ENCODE peak calls at places on chromosomes 4 and X, in ten cellular contexts. I, V, C, W, H, Q, A, O, R and U are unnamed samples. For H3K4me1, the result is how much of the 10 kb centered on the place peaks cover.

GRCh38 chrX:17725176-17725575 is 12.1 kb upstream of the SCML1 start:
- DNase-seq in I (no peak), V (no peak), C (no peak), W (no peak), H (no peak), Q (no peak), A (no peak), O (no peak), R (no peak), U (no peak)

GRCh38 chrX:8126092-8126491 is 45.0 kb downstream of the VCX2 start:
- DNase-seq in I (no peak), V (no peak), C (no peak), W (no peak), H (no peak), Q (no peak), A (no peak), O (no peak), R (no peak), U (no peak)

GRCh38 chr4:147122697-147123472 is 177.2 kb upstream of the TTC29 start:
- DNase-seq in I (no peak), V (no peak), C (peak), W (no peak), H (no peak), Q (no peak), A (no peak), O (no peak), R (no peak), U (no peak)

GRCh38 chr4:8761824-8762205 is 109.8 kb downstream of the HMX1 start:
- DNase-seq in I (no peak), V (no peak), C (no peak), W (peak), H (peak), Q (peak), A (no peak), O (no peak), R (no peak), U (no peak)

GRCh38 chr4:124777007-124777406 is 64.5 kb upstream of the ANKRD50 start:
- DNase-seq in I (no peak), V (no peak), C (no peak), W (no peak), H (no peak), Q (no peak), A (no peak), O (no peak), R (no peak), U (no peak)

GRCh38 chr4:14783011-14783877 is 219.0 kb upstream of the CPEB2 start:
- DNase-seq in I (no peak), V (no peak), C (peak), W (no peak), H (no peak), Q (no peak), A (peak), O (no peak), R (no peak), U (no peak)

GRCh38 chr4:82801910-82802521 is 3.4 kb upstream of the SCD5 start:
- DNase-seq in I (no peak), V (no peak), C (peak), W (no peak), H (no peak), Q (no peak), A (peak), O (no peak), R (no peak), U (peak)

GRCh38 chr4:23237771-23238170 is 545.0 kb downstream of the GBA3 start:
- DNase-seq in I (peak), V (no peak), C (no peak), W (no peak), H (peak), Q (no peak), A (no peak), O (no peak), R (no peak), U (no peak)

DNA sequence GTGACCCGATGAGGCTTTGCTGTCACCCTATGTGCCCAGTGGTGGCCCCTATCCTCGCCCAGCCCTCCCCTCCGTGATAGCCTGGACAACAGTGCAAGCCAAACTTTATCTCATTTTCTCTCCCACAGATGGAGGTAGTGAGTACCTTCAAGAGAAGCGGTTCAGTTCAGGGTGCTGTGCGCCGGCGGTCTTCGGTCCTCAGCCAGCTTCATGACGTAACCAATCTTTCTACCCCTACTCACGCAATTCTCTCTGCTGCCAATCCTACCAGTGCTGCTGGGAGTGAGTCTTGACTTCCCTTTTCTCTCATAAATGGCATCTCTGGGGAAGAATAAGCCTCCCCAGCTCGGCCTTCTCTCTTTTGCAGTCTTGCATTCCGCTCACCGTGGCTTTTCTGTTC is 29.5 kb downstream of the CCNQ start:
- DNase-seq in I (no peak), V (no peak), C (no peak), W (no peak), H (no peak), Q (no peak), A (no peak), O (no peak), R (no peak), U (no peak)
- H3K4me1 ChIP-seq in I (under half), V (under half), C (under half), W (under half), H (under half), Q (under half), A (under half), O (under half), R (under half), U (under half)

GRCh38 chr4:2796261-2797187 is 3.6 kb downstream of the SH3BP2 start:
- DNase-seq in I (peak), V (no peak), C (peak), W (peak), H (peak), Q (peak), A (peak), O (no peak), R (peak), U (peak)
- H3K4me1 ChIP-seq in I (under half), V (half or more), C (under half), W (half or more), H (half or more), Q (half or more), A (under half), O (half or more), R (half or more), U (under half)

GRCh38 chr4:128444544-128445302 is 157.1 kb upstream of the PGRMC2 start:
- DNase-seq in I (no peak), V (no peak), C (no peak), W (no peak), H (no peak), Q (no peak), A (no peak), O (no peak), R (no peak), U (no peak)
- H3K4me1 ChIP-seq in I (under half), V (under half), C (under half), W (under half), H (under half), Q (under half), A (under half), O (under half), R (under half), U (under half)

DNA sequence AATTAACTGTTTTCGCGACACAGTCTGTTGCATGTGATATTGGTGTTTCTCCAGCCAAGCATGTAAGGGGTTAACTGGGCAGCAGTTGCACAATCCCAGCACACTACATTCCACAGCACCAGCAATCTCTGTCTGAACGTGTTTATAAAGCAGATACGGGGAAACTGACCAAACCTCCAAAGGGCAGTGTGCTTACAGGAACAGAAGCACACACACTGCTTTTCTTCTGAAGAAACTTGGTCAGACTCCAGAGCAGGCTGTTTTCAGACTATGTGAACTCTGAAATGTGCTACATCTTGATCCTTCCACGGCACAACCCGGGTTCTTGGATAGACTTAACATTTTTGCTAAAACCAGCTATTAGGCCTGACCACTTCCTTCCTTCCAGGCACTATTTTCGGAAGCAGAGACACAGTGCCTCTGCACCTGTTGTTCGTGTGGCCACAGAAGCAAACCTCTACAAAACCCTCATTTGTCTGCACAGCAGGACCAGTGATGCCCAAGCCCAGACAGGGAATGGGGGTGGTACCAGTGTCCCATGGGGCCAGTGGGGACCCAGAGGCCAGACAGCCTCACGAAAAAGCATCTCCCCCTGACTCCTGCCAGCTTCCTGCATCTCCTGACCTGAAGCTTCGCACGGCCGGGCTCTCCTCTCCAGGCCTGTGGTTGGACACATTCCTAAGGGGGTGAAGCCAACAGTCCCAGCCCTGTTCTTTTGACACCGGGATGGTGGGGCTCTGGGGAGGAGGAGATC is 90.1 kb downstream of the IRF2 start:
- DNase-seq in I (no peak), V (no peak), C (peak), W (no peak), H (peak), Q (no peak), A (peak), O (peak), R (peak), U (peak)
- H3K4me1 ChIP-seq in I (half or more), V (under half), C (under half), W (under half), H (under half), Q (under half), A (under half), O (under half), R (half or more), U (under half)

GRCh38 chr4:7656244-7656800 is 221.6 kb upstream of the PSAPL1 start:
- DNase-seq in I (no peak), V (no peak), C (no peak), W (no peak), H (no peak), Q (no peak), A (no peak), O (no peak), R (no peak), U (no peak)
- H3K4me1 ChIP-seq in I (under half), V (under half), C (under half), W (under half), H (under half), Q (under half), A (under half), O (under half), R (under half), U (under half)

DNA sequence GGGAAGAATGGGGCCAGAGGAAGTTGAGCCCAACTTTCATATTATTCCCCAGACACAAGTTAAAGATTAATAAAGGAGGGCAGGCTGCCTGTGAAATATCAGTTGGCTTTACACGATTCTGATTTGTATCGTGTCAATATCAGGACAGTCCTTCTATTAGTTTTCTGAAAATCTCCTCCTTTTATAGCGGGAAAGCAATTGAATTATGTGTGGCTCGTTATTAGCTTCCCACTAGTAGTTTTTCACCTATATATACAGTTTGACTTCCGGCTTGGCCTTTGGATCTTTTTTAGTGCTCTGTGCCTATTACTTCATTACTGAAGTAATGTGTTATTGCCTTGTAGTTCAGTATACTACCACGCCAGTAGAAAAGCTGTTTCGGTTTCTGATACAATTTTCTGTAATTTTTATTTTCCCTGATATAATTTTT is 1.8 kb downstream of the PDLIM5 start:
- DNase-seq in I (no peak), V (no peak), C (peak), W (no peak), H (no peak), Q (no peak), A (no peak), O (no peak), R (no peak), U (peak)
- H3K4me1 ChIP-seq in I (under half), V (under half), C (under half), W (under half), H (under half), Q (under half), A (under half), O (under half), R (under half), U (under half)

GRCh38 chrX:10755477-10756334 is 135.3 kb upstream of the MID1 start:
- DNase-seq in I (no peak), V (no peak), C (peak), W (no peak), H (peak), Q (no peak), A (no peak), O (no peak), R (no peak), U (no peak)
- H3K4me1 ChIP-seq in I (under half), V (under half), C (under half), W (under half), H (under half), Q (under half), A (under half), O (under half), R (under half), U (under half)

GRCh38 chrX:46645614-46646013 is 72.0 kb downstream of the CHST7 start:
- DNase-seq in I (no peak), V (no peak), C (no peak), W (no peak), H (no peak), Q (no peak), A (no peak), O (no peak), R (no peak), U (no peak)
- H3K4me1 ChIP-seq in I (under half), V (under half), C (under half), W (under half), H (under half), Q (under half), A (under half), O (under half), R (under half), U (under half)

GRCh38 chr4:41142946-41143720 is 71.2 kb downstream of the APBB2 start:
- DNase-seq in I (peak), V (no peak), C (peak), W (peak), H (peak), Q (no peak), A (peak), O (no peak), R (peak), U (no peak)

GRCh38 chr4:41142356-41142755 is 72.0 kb downstream of the APBB2 start:
- DNase-seq in I (no peak), V (no peak), C (no peak), W (peak), H (no peak), Q (no peak), A (no peak), O (no peak), R (no peak), U (no peak)

GRCh38 chr4:41145571-41146078 is 68.7 kb downstream of the APBB2 start:
- DNase-seq in I (no peak), V (no peak), C (peak), W (no peak), H (no peak), Q (no peak), A (peak), O (no peak), R (no peak), U (peak)

GRCh38 chr4:41144812-41145211 is 69.5 kb downstream of the APBB2 start:
- DNase-seq in I (no peak), V (no peak), C (no peak), W (no peak), H (no peak), Q (no peak), A (peak), O (no peak), R (no peak), U (no peak)

DNA sequence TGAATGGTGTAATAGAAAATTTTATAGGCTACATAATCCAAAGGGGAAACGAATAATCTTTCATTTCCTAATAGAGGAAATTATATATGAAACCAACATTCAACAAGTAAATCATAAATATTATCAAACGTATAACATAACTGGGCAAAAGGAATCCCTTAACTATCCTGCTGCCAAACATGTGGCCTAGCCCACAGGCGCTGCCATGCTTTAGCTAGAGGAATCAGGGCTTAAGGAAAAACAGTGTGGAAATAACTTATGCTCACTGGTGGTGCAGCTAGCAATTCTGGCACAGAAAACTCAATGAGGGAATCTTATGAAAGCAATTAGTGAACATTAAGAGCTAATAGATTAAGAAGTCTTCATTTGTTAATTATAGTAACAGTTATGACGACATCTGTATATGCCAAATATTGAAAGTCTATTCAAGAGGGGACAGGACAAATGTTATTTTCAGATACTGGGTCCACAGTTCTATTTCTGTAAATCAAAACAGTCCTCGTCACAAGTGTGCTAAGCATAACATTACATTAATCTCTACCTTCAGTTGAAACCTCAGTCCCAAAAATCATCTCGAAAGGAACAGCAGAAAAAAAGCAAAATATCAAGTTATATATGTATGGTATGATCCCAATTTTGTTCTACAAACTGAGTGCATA is 70.5 kb downstream of the APBB2 start:
- DNase-seq in I (no peak), V (no peak), C (peak), W (no peak), H (no peak), Q (no peak), A (no peak), O (no peak), R (no peak), U (no peak)
- H3K4me1 ChIP-seq in I (under half), V (under half), C (half or more), W (half or more), H (under half), Q (under half), A (half or more), O (under half), R (under half), U (under half)